ENCODE peak calls at places on chromosomes 2 and 18, in five cellular contexts. One of them, this sample, is unnamed.
A peak's percentile ranks its signal among the peaks of the same experiment; 100 is the strongest.

GRCh38 chr18:48249841-48250240 is 159.3 kb downstream of the ZBTB7C start:
- DNase-seq in stomach: no peak
- DNase-seq in suprapubic skin: no peak
- DNase-seq in sigmoid colon: no peak
- DNase-seq in HepG2: no peak
- DNase-seq in this sample: no peak

GRCh38 chr2:196442211-196442610 is 197.3 kb upstream of the CCDC150 start:
- DNase-seq in sigmoid colon: no peak
- DNase-seq in HepG2: no peak
- DNase-seq in stomach: no peak
- DNase-seq in suprapubic skin: no peak
- DNase-seq in this sample: no peak

GRCh38 chr18:79424008-79424565 is 28.4 kb downstream of the NFATC1 start:
- DNase-seq in HepG2: no peak
- DNase-seq in sigmoid colon: peak; percentile 88
- DNase-seq in stomach: no peak
- DNase-seq in suprapubic skin: no peak
- DNase-seq in this sample: no peak

GRCh38 chr2:101388232-101388631 is 929 bp upstream of the CREG2 start:
- DNase-seq in suprapubic skin: peak; percentile 9
- DNase-seq in HepG2: no peak
- DNase-seq in sigmoid colon: no peak
- DNase-seq in stomach: no peak
- DNase-seq in this sample: no peak

GRCh38 chr18:44133483-44133882 is 547.2 kb upstream of the SETBP1 start:
- DNase-seq in sigmoid colon: no peak
- DNase-seq in HepG2: no peak
- DNase-seq in stomach: no peak
- DNase-seq in suprapubic skin: no peak
- DNase-seq in this sample: no peak

GRCh38 chr18:48940854-48941531 is 9.8 kb downstream of the SMAD7 start:
- DNase-seq in HepG2: no peak
- DNase-seq in sigmoid colon: no peak
- DNase-seq in suprapubic skin: no peak
- DNase-seq in stomach: no peak
- DNase-seq in this sample: no peak

GRCh38 chr18:7177131-7177744 is 53.7 kb upstream of the LRRC30 start:
- DNase-seq in sigmoid colon: peak; percentile 74
- DNase-seq in suprapubic skin: no peak
- DNase-seq in stomach: no peak
- DNase-seq in HepG2: peak; percentile 45
- DNase-seq in this sample: peak; percentile 32

GRCh38 chr18:3177902-3178687 is 41.7 kb downstream of the MYOM1 start:
- DNase-seq in stomach: peak; percentile 57
- DNase-seq in sigmoid colon: peak; percentile 80
- DNase-seq in HepG2: no peak
- DNase-seq in suprapubic skin: peak; percentile 83
- DNase-seq in this sample: peak; percentile 30

GRCh38 chr2:62266433-62267038 is 70.6 kb downstream of the B3GNT2 start:
- DNase-seq in suprapubic skin: no peak
- DNase-seq in HepG2: no peak
- DNase-seq in sigmoid colon: no peak
- DNase-seq in stomach: no peak
- DNase-seq in this sample: no peak

GRCh38 chr2:112864072-112864471 is 27.5 kb upstream of the IL1B start:
- DNase-seq in stomach: no peak
- DNase-seq in sigmoid colon: no peak
- DNase-seq in HepG2: no peak
- DNase-seq in suprapubic skin: no peak
- DNase-seq in this sample: no peak

GRCh38 chr2:157173740-157174184 is 83.7 kb upstream of the GALNT5 start:
- DNase-seq in suprapubic skin: no peak
- DNase-seq in stomach: no peak
- DNase-seq in sigmoid colon: no peak
- DNase-seq in HepG2: no peak
- DNase-seq in this sample: no peak

GRCh38 chr18:36176177-36176584 is 11.1 kb upstream of the MOCOS start:
- DNase-seq in stomach: no peak
- DNase-seq in suprapubic skin: no peak
- DNase-seq in sigmoid colon: no peak
- DNase-seq in HepG2: peak; percentile 98
- DNase-seq in this sample: no peak

GRCh38 chr2:50116611-50117010 is 915.3 kb downstream of the NRXN1 start:
- DNase-seq in sigmoid colon: no peak
- DNase-seq in HepG2: no peak
- DNase-seq in suprapubic skin: no peak
- DNase-seq in stomach: no peak
- DNase-seq in this sample: no peak

GRCh38 chr2:152558174-152559091 is 158.8 kb downstream of the PRPF40A start:
- DNase-seq in HepG2: no peak
- DNase-seq in suprapubic skin: no peak
- DNase-seq in sigmoid colon: no peak
- DNase-seq in stomach: no peak
- DNase-seq in this sample: no peak

GRCh38 chr2:47264183-47264582 is 109.1 kb upstream of the STPG4 start:
- DNase-seq in suprapubic skin: no peak
- DNase-seq in stomach: no peak
- DNase-seq in sigmoid colon: no peak
- DNase-seq in HepG2: no peak
- DNase-seq in this sample: no peak

GRCh38 chr2:31729442-31730092 is 148.8 kb upstream of the SRD5A2 start:
- DNase-seq in sigmoid colon: no peak
- DNase-seq in stomach: no peak
- DNase-seq in HepG2: peak; percentile 60
- DNase-seq in suprapubic skin: no peak
- DNase-seq in this sample: peak; percentile 3

GRCh38 chr18:69400976-69401474 is 337 bp downstream of the DOK6 start:
- DNase-seq in HepG2: no peak
- DNase-seq in suprapubic skin: no peak
- DNase-seq in stomach: no peak
- DNase-seq in sigmoid colon: peak; percentile 50
- DNase-seq in this sample: no peak

GRCh38 chr2:216802516-216803265 is 57.2 kb downstream of the TNP1 start:
- DNase-seq in sigmoid colon: no peak
- DNase-seq in HepG2: no peak
- DNase-seq in suprapubic skin: no peak
- DNase-seq in stomach: no peak
- DNase-seq in this sample: no peak

GRCh38 chr2:185128331-185128730 is 530.0 kb downstream of the ZNF804A start:
- DNase-seq in stomach: no peak
- DNase-seq in sigmoid colon: no peak
- DNase-seq in HepG2: no peak
- DNase-seq in suprapubic skin: no peak
- DNase-seq in this sample: no peak

GRCh38 chr2:33186937-33187336 is 240.2 kb downstream of the LTBP1 start:
- DNase-seq in HepG2: no peak
- DNase-seq in suprapubic skin: no peak
- DNase-seq in sigmoid colon: no peak
- DNase-seq in stomach: no peak
- DNase-seq in this sample: no peak

GRCh38 chr18:49446481-49446880 is 14.0 kb downstream of the DYM start:
- DNase-seq in stomach: no peak
- DNase-seq in sigmoid colon: no peak
- DNase-seq in HepG2: no peak
- DNase-seq in suprapubic skin: no peak
- DNase-seq in this sample: no peak

GRCh38 chr2:238947243-238947760 is 99.4 kb downstream of the TWIST2 start:
- DNase-seq in suprapubic skin: peak; percentile 20
- DNase-seq in sigmoid colon: peak; percentile 17
- DNase-seq in HepG2: no peak
- DNase-seq in stomach: peak; percentile 14
- DNase-seq in this sample: no peak

GRCh38 chr2:136115183-136115751 is 2.7 kb downstream of the CXCR4 start:
- DNase-seq in stomach: no peak
- DNase-seq in sigmoid colon: no peak
- DNase-seq in HepG2: no peak
- DNase-seq in suprapubic skin: no peak
- DNase-seq in this sample: no peak

GRCh38 chr2:24421668-24422067 is 61.3 kb upstream of the ITSN2 start:
- DNase-seq in sigmoid colon: no peak
- DNase-seq in stomach: peak; percentile 68
- DNase-seq in suprapubic skin: no peak
- DNase-seq in HepG2: peak; percentile 52
- DNase-seq in this sample: no peak

GRCh38 chr2:220277445-220277960 is 650.1 kb downstream of the SLC4A3 start:
- DNase-seq in HepG2: no peak
- DNase-seq in suprapubic skin: no peak
- DNase-seq in stomach: peak; percentile 84
- DNase-seq in sigmoid colon: no peak
- DNase-seq in this sample: no peak

GRCh38 chr2:181813963-181814565 is 77.5 kb upstream of the ITPRID2 start:
- DNase-seq in stomach: no peak
- DNase-seq in sigmoid colon: no peak
- DNase-seq in suprapubic skin: no peak
- DNase-seq in HepG2: no peak
- DNase-seq in this sample: no peak

GRCh38 chr2:200798519-200798918 is 13.2 kb upstream of the BZW1 start:
- DNase-seq in stomach: no peak
- DNase-seq in sigmoid colon: no peak
- DNase-seq in suprapubic skin: no peak
- DNase-seq in HepG2: no peak
- DNase-seq in this sample: no peak

DNA sequence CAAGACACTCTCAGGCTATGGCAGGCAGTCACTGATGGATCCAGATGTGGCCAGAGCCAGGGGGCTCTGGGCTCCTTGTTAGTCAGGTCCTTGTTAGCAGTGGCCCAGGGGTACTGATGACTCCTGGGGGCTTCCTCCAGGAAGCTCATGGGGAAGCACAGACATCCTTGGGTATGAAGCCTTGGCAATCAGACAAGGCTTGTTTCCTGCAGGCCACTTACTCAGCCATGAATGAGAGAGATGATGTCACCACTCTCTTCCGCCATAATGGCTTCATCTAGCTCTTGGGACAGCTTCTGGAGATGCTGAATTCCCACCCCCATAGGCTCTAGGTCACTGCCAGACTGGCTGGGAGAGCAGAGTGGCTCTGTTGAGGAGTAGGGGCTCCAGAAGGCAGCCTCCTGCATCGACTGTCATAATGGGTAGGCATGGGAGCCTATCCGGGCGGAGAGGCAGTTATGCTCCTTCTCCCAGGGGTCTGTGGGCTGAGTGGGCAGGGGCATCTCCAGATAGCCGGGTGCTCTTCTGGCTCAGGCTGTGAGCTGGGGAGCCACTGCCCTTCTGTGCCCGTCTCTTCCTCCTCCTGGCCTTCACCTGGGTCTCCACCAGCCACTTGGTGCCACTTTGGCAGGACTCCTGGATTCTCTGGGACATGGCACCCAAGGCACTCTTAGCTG is 40.2 kb upstream of the BMPR2 start:
- DNase-seq in sigmoid colon: no peak
- DNase-seq in suprapubic skin: no peak
- DNase-seq in stomach: no peak
- DNase-seq in HepG2: no peak
- DNase-seq in this sample: no peak
- TF ChIP-seq POLR2A in sigmoid colon: no peak
- TF ChIP-seq POLR2A in suprapubic skin: no peak
- TF ChIP-seq POLR2A in stomach: no peak
- TF ChIP-seq POLR2A in HepG2: no peak
- TF ChIP-seq POLR2A in this sample: no peak

GRCh38 chr2:226983891-226984290 is 148.0 kb downstream of the RHBDD1 start:
- DNase-seq in sigmoid colon: no peak
- DNase-seq in HepG2: no peak
- DNase-seq in suprapubic skin: no peak
- DNase-seq in stomach: no peak
- DNase-seq in this sample: no peak

GRCh38 chr2:226981731-226982373 is 146.0 kb downstream of the RHBDD1 start:
- DNase-seq in sigmoid colon: no peak
- DNase-seq in HepG2: no peak
- DNase-seq in suprapubic skin: no peak
- DNase-seq in stomach: no peak
- DNase-seq in this sample: no peak

GRCh38 chr2:226984461-226985226 is 148.8 kb downstream of the RHBDD1 start:
- DNase-seq in stomach: no peak
- DNase-seq in HepG2: no peak
- DNase-seq in suprapubic skin: no peak
- DNase-seq in sigmoid colon: no peak
- DNase-seq in this sample: peak; percentile 27

GRCh38 chr2:226985227-226985946 is 149.5 kb downstream of the RHBDD1 start:
- DNase-seq in suprapubic skin: no peak
- DNase-seq in HepG2: peak; percentile 72
- DNase-seq in stomach: no peak
- DNase-seq in sigmoid colon: no peak
- DNase-seq in this sample: no peak
- TF ChIP-seq POLR2AphosphoS5 in suprapubic skin: no peak
- TF ChIP-seq POLR2AphosphoS5 in HepG2: no peak
- TF ChIP-seq POLR2AphosphoS5 in stomach: peak; percentile 30
- TF ChIP-seq POLR2AphosphoS5 in sigmoid colon: no peak
- TF ChIP-seq POLR2AphosphoS5 in this sample: no peak

GRCh38 chr2:188973650-188974049 is 523 bp upstream of the COL3A1 start:
- DNase-seq in sigmoid colon: no peak
- DNase-seq in HepG2: no peak
- DNase-seq in stomach: no peak
- DNase-seq in suprapubic skin: no peak
- DNase-seq in this sample: no peak

GRCh38 chr2:188978291-188979081 is 4.3 kb downstream of the COL3A1 start:
- DNase-seq in suprapubic skin: no peak
- DNase-seq in sigmoid colon: no peak
- DNase-seq in stomach: no peak
- DNase-seq in HepG2: peak; percentile 43
- DNase-seq in this sample: no peak

GRCh38 chr2:188976545-188977268 is 2.5 kb downstream of the COL3A1 start:
- DNase-seq in HepG2: peak; percentile 10
- DNase-seq in sigmoid colon: no peak
- DNase-seq in suprapubic skin: no peak
- DNase-seq in stomach: no peak
- DNase-seq in this sample: no peak

GRCh38 chr2:188974184-188974583 is at the start of gene COL3A1:
- DNase-seq in HepG2: no peak
- DNase-seq in stomach: no peak
- DNase-seq in sigmoid colon: peak; percentile 75
- DNase-seq in suprapubic skin: no peak
- DNase-seq in this sample: no peak

DNA sequence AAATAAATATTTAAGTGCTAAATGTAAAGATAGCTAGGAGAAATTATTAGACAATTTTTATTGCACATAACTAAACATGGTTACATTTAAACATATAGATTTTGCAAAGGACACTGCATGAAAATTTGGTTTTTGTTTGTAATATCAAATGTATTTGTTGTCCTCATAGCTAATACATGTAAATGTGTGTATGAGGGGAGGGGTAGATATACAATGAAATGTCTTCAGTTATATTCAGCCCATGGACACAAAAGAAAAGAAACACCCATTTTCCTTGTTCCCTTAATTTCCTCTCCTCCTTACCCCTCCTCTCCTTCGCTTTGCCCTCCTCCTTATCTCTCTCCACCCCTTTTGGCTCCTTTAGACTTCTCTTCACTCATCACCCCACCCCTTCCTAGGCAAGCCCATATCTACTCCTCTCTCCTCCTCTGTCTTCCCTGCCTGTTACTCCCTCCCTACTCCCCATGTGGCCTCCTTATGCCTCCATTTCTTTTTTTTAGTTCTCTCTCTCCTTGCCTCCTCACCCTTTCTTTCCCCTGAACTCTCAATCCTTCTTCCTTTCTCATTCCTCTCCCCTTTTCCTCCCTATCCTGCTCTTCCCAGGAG is 1.4 kb downstream of the COL3A1 start:
- DNase-seq in suprapubic skin: no peak
- DNase-seq in HepG2: no peak
- DNase-seq in stomach: no peak
- DNase-seq in sigmoid colon: peak; percentile 86
- DNase-seq in this sample: no peak
- TF ChIP-seq POLR2A in suprapubic skin: peak; percentile 55
- TF ChIP-seq POLR2A in HepG2: no peak
- TF ChIP-seq POLR2A in stomach: no peak
- TF ChIP-seq POLR2A in sigmoid colon: peak; percentile 61
- TF ChIP-seq POLR2A in this sample: no peak

GRCh38 chr18:32877371-32877770 is 104.5 kb upstream of the KLHL14 start:
- DNase-seq in HepG2: no peak
- DNase-seq in suprapubic skin: no peak
- DNase-seq in sigmoid colon: no peak
- DNase-seq in stomach: no peak
- DNase-seq in this sample: no peak
- TF ChIP-seq POLR2AphosphoS5 in HepG2: no peak
- TF ChIP-seq POLR2AphosphoS5 in suprapubic skin: no peak
- TF ChIP-seq POLR2AphosphoS5 in sigmoid colon: no peak
- TF ChIP-seq POLR2AphosphoS5 in stomach: no peak
- TF ChIP-seq POLR2AphosphoS5 in this sample: no peak